ENCODE peak calls at places on chromosome 9, in five cellular contexts. D is EL, J is AG09309, E is endothelial cell, Z is AG09319. O is an unnamed sample.

GRCh38 chr9:128428644-128429504 is 8.2 kb downstream of the CERCAM start:
- DNase-seq in Z (no peak), J (no peak), D (no peak), E (no peak), O (no peak)

GRCh38 chr9:96186601-96187011 is 115.4 kb downstream of the HSD17B3 start:
- DNase-seq in J (no peak), E (peak), D (peak), Z (no peak), O (no peak)

GRCh38 chr9:126232461-126232860 is 94.2 kb upstream of the MVB12B start:
- DNase-seq in D (peak), E (no peak), Z (no peak), J (no peak), O (no peak)

GRCh38 chr9:85298434-85298833 is 443.3 kb downstream of the AGTPBP1 start:
- DNase-seq in Z (no peak), J (no peak), D (no peak), E (no peak), O (no peak)

GRCh38 chr9:8845808-8846207 is 1046.2 kb upstream of the DMAC1 start:
- DNase-seq in Z (no peak), E (no peak), D (no peak), J (no peak), O (no peak)

GRCh38 chr9:105438136-105438839 is 9.5 kb upstream of the FSD1L start:
- DNase-seq in Z (no peak), D (no peak), E (no peak), J (no peak), O (no peak)

GRCh38 chr9:121736964-121737462 is 85.6 kb downstream of the DAB2IP start:
- DNase-seq in Z (no peak), J (no peak), D (peak), E (no peak), O (no peak)

GRCh38 chr9:129567842-129568559 is 52.9 kb downstream of the C9orf50 start:
- DNase-seq in Z (no peak), E (no peak), J (peak), D (peak), O (no peak)

GRCh38 chr9:128203024-128203841 is at the start of gene DNM1:
- DNase-seq in Z (no peak), E (peak), D (peak), J (no peak), O (peak)

GRCh38 chr9:109441296-109441695 is 56.8 kb downstream of the PTPN3 start:
- DNase-seq in E (peak), J (no peak), D (no peak), Z (no peak), O (no peak)

GRCh38 chr9:71098801-71099200 is 22.6 kb downstream of the TRPM3 start:
- DNase-seq in J (no peak), Z (no peak), E (no peak), D (no peak), O (no peak)

GRCh38 chr9:93902051-93902779 is 52.9 kb downstream of the BARX1 start:
- DNase-seq in D (no peak), J (no peak), E (no peak), Z (no peak), O (no peak)

GRCh38 chr9:117970276-117970675 is 266.1 kb downstream of the TLR4 start:
- DNase-seq in J (no peak), E (no peak), Z (no peak), D (no peak), O (no peak)

GRCh38 chr9:7782390-7783120 is 17.0 kb downstream of the DMAC1 start:
- DNase-seq in E (no peak), J (no peak), D (no peak), Z (no peak), O (no peak)

GRCh38 chr9:133778336-133778995 is 40.3 kb upstream of the SARDH start:
- DNase-seq in J (no peak), Z (no peak), E (no peak), D (no peak), O (no peak)

GRCh38 chr9:93916358-93916757 is 38.8 kb downstream of the BARX1 start:
- DNase-seq in D (no peak), J (no peak), E (no peak), Z (no peak), O (no peak)

GRCh38 chr9:89555426-89556375 is 49.1 kb upstream of the GADD45G start:
- DNase-seq in J (no peak), D (no peak), E (no peak), Z (no peak), O (no peak)

O was measured in fibroblast of the conjunctiva.